ENCODE peak calls at places on chromosomes 13 and 19, in seven cellular contexts. One of them, this sample, is unnamed.

GRCh38 chr13:42720116-42720857 is 61.1 kb upstream of the FAM216B start:
- DNase-seq in esophagus squamous epithelium: no peak
- DNase-seq in foreskin fibroblast: peak
- DNase-seq in cardiac muscle cell: peak
- DNase-seq in fibroblast of lung: peak
- DNase-seq in astrocyte of the cerebellum: peak
- DNase-seq in BE2C: peak
- DNase-seq in this sample: peak

GRCh38 chr13:22060187-22060586 is 389.3 kb downstream of the FGF9 start:
- DNase-seq in esophagus squamous epithelium: no peak
- DNase-seq in foreskin fibroblast: no peak
- DNase-seq in cardiac muscle cell: no peak
- DNase-seq in fibroblast of lung: no peak
- DNase-seq in astrocyte of the cerebellum: no peak
- DNase-seq in BE2C: no peak
- DNase-seq in this sample: no peak

GRCh38 chr13:91112191-91112579 is 235.3 kb upstream of the MIR17HG start:
- DNase-seq in esophagus squamous epithelium: no peak
- DNase-seq in foreskin fibroblast: no peak
- DNase-seq in cardiac muscle cell: no peak
- DNase-seq in fibroblast of lung: no peak
- DNase-seq in astrocyte of the cerebellum: no peak
- DNase-seq in BE2C: no peak
- DNase-seq in this sample: no peak

GRCh38 chr13:95020298-95020987 is 280.8 kb downstream of the ABCC4 start:
- DNase-seq in esophagus squamous epithelium: no peak
- DNase-seq in foreskin fibroblast: peak
- DNase-seq in cardiac muscle cell: no peak
- DNase-seq in fibroblast of lung: peak
- DNase-seq in astrocyte of the cerebellum: peak
- DNase-seq in BE2C: no peak
- DNase-seq in this sample: no peak

GRCh38 chr13:44458313-44458975 is 84.8 kb downstream of the SERP2 start:
- DNase-seq in esophagus squamous epithelium: no peak
- DNase-seq in foreskin fibroblast: no peak
- DNase-seq in cardiac muscle cell: no peak
- DNase-seq in fibroblast of lung: no peak
- DNase-seq in astrocyte of the cerebellum: no peak
- DNase-seq in BE2C: no peak
- DNase-seq in this sample: no peak

GRCh38 chr19:30674656-30675055 is 302.5 kb downstream of the ZNF536 start:
- DNase-seq in esophagus squamous epithelium: no peak
- DNase-seq in foreskin fibroblast: no peak
- DNase-seq in cardiac muscle cell: no peak
- DNase-seq in fibroblast of lung: no peak
- DNase-seq in astrocyte of the cerebellum: no peak
- DNase-seq in BE2C: no peak
- DNase-seq in this sample: no peak

GRCh38 chr19:49767380-49767779 is 579 bp downstream of the AP2A1 start:
- DNase-seq in esophagus squamous epithelium: no peak
- DNase-seq in foreskin fibroblast: peak
- DNase-seq in cardiac muscle cell: peak
- DNase-seq in fibroblast of lung: no peak
- DNase-seq in astrocyte of the cerebellum: no peak
- DNase-seq in BE2C: no peak
- DNase-seq in this sample: no peak

GRCh38 chr13:31355001-31355400 is 155.2 kb downstream of the B3GLCT start:
- DNase-seq in esophagus squamous epithelium: no peak
- DNase-seq in foreskin fibroblast: no peak
- DNase-seq in cardiac muscle cell: no peak
- DNase-seq in fibroblast of lung: no peak
- DNase-seq in astrocyte of the cerebellum: no peak
- DNase-seq in BE2C: no peak
- DNase-seq in this sample: no peak

GRCh38 chr19:47035127-47035494 is 13.3 kb downstream of the TMEM160 start:
- DNase-seq in esophagus squamous epithelium: no peak
- DNase-seq in foreskin fibroblast: peak
- DNase-seq in cardiac muscle cell: no peak
- DNase-seq in fibroblast of lung: no peak
- DNase-seq in astrocyte of the cerebellum: no peak
- DNase-seq in BE2C: no peak
- DNase-seq in this sample: no peak

GRCh38 chr19:31572671-31573298 is 223.5 kb upstream of the TSHZ3 start:
- DNase-seq in esophagus squamous epithelium: no peak
- DNase-seq in foreskin fibroblast: no peak
- DNase-seq in cardiac muscle cell: no peak
- DNase-seq in fibroblast of lung: no peak
- DNase-seq in astrocyte of the cerebellum: no peak
- DNase-seq in BE2C: no peak
- DNase-seq in this sample: peak

GRCh38 chr13:106047859-106048258 is 487.6 kb downstream of the EFNB2 start:
- DNase-seq in esophagus squamous epithelium: no peak
- DNase-seq in foreskin fibroblast: no peak
- DNase-seq in cardiac muscle cell: no peak
- DNase-seq in fibroblast of lung: no peak
- DNase-seq in astrocyte of the cerebellum: no peak
- DNase-seq in BE2C: no peak
- DNase-seq in this sample: no peak

GRCh38 chr19:40013991-40014390 is 17.1 kb downstream of the ZNF546 start:
- DNase-seq in esophagus squamous epithelium: no peak
- DNase-seq in foreskin fibroblast: no peak
- DNase-seq in cardiac muscle cell: no peak
- DNase-seq in fibroblast of lung: no peak
- DNase-seq in astrocyte of the cerebellum: no peak
- DNase-seq in BE2C: no peak
- DNase-seq in this sample: no peak

GRCh38 chr19:6639439-6639838 is 30.5 kb downstream of the TNFSF14 start:
- DNase-seq in esophagus squamous epithelium: no peak
- DNase-seq in foreskin fibroblast: no peak
- DNase-seq in cardiac muscle cell: no peak
- DNase-seq in fibroblast of lung: no peak
- DNase-seq in astrocyte of the cerebellum: no peak
- DNase-seq in BE2C: no peak
- DNase-seq in this sample: no peak

GRCh38 chr19:40341601-40342482 is 6.4 kb downstream of the C19orf47 start:
- DNase-seq in esophagus squamous epithelium: no peak
- DNase-seq in foreskin fibroblast: peak
- DNase-seq in cardiac muscle cell: no peak
- DNase-seq in fibroblast of lung: no peak
- DNase-seq in astrocyte of the cerebellum: no peak
- DNase-seq in BE2C: no peak
- DNase-seq in this sample: no peak

GRCh38 chr19:18915639-18916038 is 3.5 kb downstream of the COPE start:
- DNase-seq in esophagus squamous epithelium: no peak
- DNase-seq in foreskin fibroblast: peak
- DNase-seq in cardiac muscle cell: peak
- DNase-seq in fibroblast of lung: peak
- DNase-seq in astrocyte of the cerebellum: no peak
- DNase-seq in BE2C: peak
- DNase-seq in this sample: no peak

GRCh38 chr13:25847635-25848616 is 203.9 kb downstream of the SHISA2 start:
- DNase-seq in esophagus squamous epithelium: no peak
- DNase-seq in foreskin fibroblast: no peak
- DNase-seq in cardiac muscle cell: peak
- DNase-seq in fibroblast of lung: no peak
- DNase-seq in astrocyte of the cerebellum: no peak
- DNase-seq in BE2C: no peak
- DNase-seq in this sample: no peak

GRCh38 chr19:30208661-30209060 is 163.5 kb upstream of the ZNF536 start:
- DNase-seq in esophagus squamous epithelium: no peak
- DNase-seq in foreskin fibroblast: no peak
- DNase-seq in cardiac muscle cell: no peak
- DNase-seq in fibroblast of lung: no peak
- DNase-seq in astrocyte of the cerebellum: no peak
- DNase-seq in BE2C: no peak
- DNase-seq in this sample: no peak

GRCh38 chr19:52397310-52398090 is at the start of gene ZNF528:
- DNase-seq in esophagus squamous epithelium: peak
- DNase-seq in foreskin fibroblast: peak
- DNase-seq in cardiac muscle cell: peak
- DNase-seq in fibroblast of lung: peak
- DNase-seq in astrocyte of the cerebellum: peak
- DNase-seq in BE2C: peak
- DNase-seq in this sample: peak

GRCh38 chr19:3036119-3036794 is 7.2 kb upstream of the TLE2 start:
- DNase-seq in esophagus squamous epithelium: no peak
- DNase-seq in foreskin fibroblast: peak
- DNase-seq in cardiac muscle cell: peak
- DNase-seq in fibroblast of lung: peak
- DNase-seq in astrocyte of the cerebellum: peak
- DNase-seq in BE2C: peak
- DNase-seq in this sample: peak

GRCh38 chr19:3035542-3036118 is 6.5 kb upstream of the TLE2 start:
- DNase-seq in esophagus squamous epithelium: peak
- DNase-seq in foreskin fibroblast: peak
- DNase-seq in cardiac muscle cell: peak
- DNase-seq in fibroblast of lung: peak
- DNase-seq in astrocyte of the cerebellum: peak
- DNase-seq in BE2C: peak
- DNase-seq in this sample: peak

GRCh38 chr19:3034845-3035541 is 5.9 kb upstream of the TLE2 start:
- DNase-seq in esophagus squamous epithelium: no peak
- DNase-seq in foreskin fibroblast: peak
- DNase-seq in cardiac muscle cell: peak
- DNase-seq in fibroblast of lung: peak
- DNase-seq in astrocyte of the cerebellum: peak
- DNase-seq in BE2C: peak
- DNase-seq in this sample: peak

GRCh38 chr19:3033595-3034193 is 4.6 kb upstream of the TLE2 start:
- DNase-seq in esophagus squamous epithelium: no peak
- DNase-seq in foreskin fibroblast: no peak
- DNase-seq in cardiac muscle cell: no peak
- DNase-seq in fibroblast of lung: no peak
- DNase-seq in astrocyte of the cerebellum: no peak
- DNase-seq in BE2C: no peak
- DNase-seq in this sample: no peak

GRCh38 chr19:3034194-3034844 is 5.2 kb upstream of the TLE2 start:
- DNase-seq in esophagus squamous epithelium: no peak
- DNase-seq in foreskin fibroblast: no peak
- DNase-seq in cardiac muscle cell: peak
- DNase-seq in fibroblast of lung: peak
- DNase-seq in astrocyte of the cerebellum: no peak
- DNase-seq in BE2C: peak
- DNase-seq in this sample: no peak
- H3K4me3 ChIP-seq in esophagus squamous epithelium: peak
- H3K4me3 ChIP-seq in foreskin fibroblast: peak
- H3K4me3 ChIP-seq in cardiac muscle cell: no peak
- H3K4me3 ChIP-seq in fibroblast of lung: no peak
- H3K4me3 ChIP-seq in astrocyte of the cerebellum: no peak
- H3K4me3 ChIP-seq in BE2C: peak
- H3K4me3 ChIP-seq in this sample: no peak

GRCh38 chr19:23002690-23003422 is at the start of gene ZNF728:
- DNase-seq in esophagus squamous epithelium: no peak
- DNase-seq in foreskin fibroblast: peak
- DNase-seq in cardiac muscle cell: peak
- DNase-seq in fibroblast of lung: no peak
- DNase-seq in astrocyte of the cerebellum: no peak
- DNase-seq in BE2C: peak
- DNase-seq in this sample: peak
- H3K4me3 ChIP-seq in esophagus squamous epithelium: peak
- H3K4me3 ChIP-seq in foreskin fibroblast: no peak
- H3K4me3 ChIP-seq in cardiac muscle cell: no peak
- H3K4me3 ChIP-seq in fibroblast of lung: no peak
- H3K4me3 ChIP-seq in astrocyte of the cerebellum: no peak
- H3K4me3 ChIP-seq in BE2C: no peak
- H3K4me3 ChIP-seq in this sample: peak

GRCh38 chr13:36345438-36346221 is 564 bp downstream of the SPART start:
- DNase-seq in esophagus squamous epithelium: no peak
- DNase-seq in foreskin fibroblast: peak
- DNase-seq in cardiac muscle cell: peak
- DNase-seq in fibroblast of lung: peak
- DNase-seq in astrocyte of the cerebellum: peak
- DNase-seq in BE2C: peak
- DNase-seq in this sample: peak

GRCh38 chr13:36344173-36344572 is 2.0 kb downstream of the SPART start:
- DNase-seq in esophagus squamous epithelium: no peak
- DNase-seq in foreskin fibroblast: peak
- DNase-seq in cardiac muscle cell: peak
- DNase-seq in fibroblast of lung: peak
- DNase-seq in astrocyte of the cerebellum: no peak
- DNase-seq in BE2C: no peak
- DNase-seq in this sample: no peak

GRCh38 chr13:36343766-36344165 is 2.4 kb downstream of the SPART start:
- DNase-seq in esophagus squamous epithelium: no peak
- DNase-seq in foreskin fibroblast: no peak
- DNase-seq in cardiac muscle cell: no peak
- DNase-seq in fibroblast of lung: no peak
- DNase-seq in astrocyte of the cerebellum: no peak
- DNase-seq in BE2C: no peak
- DNase-seq in this sample: no peak

GRCh38 chr13:36346222-36347083 is at the start of gene SPART:
- DNase-seq in esophagus squamous epithelium: peak
- DNase-seq in foreskin fibroblast: peak
- DNase-seq in cardiac muscle cell: peak
- DNase-seq in fibroblast of lung: peak
- DNase-seq in astrocyte of the cerebellum: peak
- DNase-seq in BE2C: peak
- DNase-seq in this sample: peak

GRCh38 chr13:36344886-36345437 is 1.2 kb downstream of the SPART start:
- DNase-seq in esophagus squamous epithelium: no peak
- DNase-seq in foreskin fibroblast: no peak
- DNase-seq in cardiac muscle cell: peak
- DNase-seq in fibroblast of lung: no peak
- DNase-seq in astrocyte of the cerebellum: no peak
- DNase-seq in BE2C: no peak
- DNase-seq in this sample: no peak
- H3K4me3 ChIP-seq in esophagus squamous epithelium: peak
- H3K4me3 ChIP-seq in foreskin fibroblast: peak
- H3K4me3 ChIP-seq in cardiac muscle cell: peak
- H3K4me3 ChIP-seq in fibroblast of lung: peak
- H3K4me3 ChIP-seq in astrocyte of the cerebellum: peak
- H3K4me3 ChIP-seq in BE2C: peak
- H3K4me3 ChIP-seq in this sample: peak

DNA sequence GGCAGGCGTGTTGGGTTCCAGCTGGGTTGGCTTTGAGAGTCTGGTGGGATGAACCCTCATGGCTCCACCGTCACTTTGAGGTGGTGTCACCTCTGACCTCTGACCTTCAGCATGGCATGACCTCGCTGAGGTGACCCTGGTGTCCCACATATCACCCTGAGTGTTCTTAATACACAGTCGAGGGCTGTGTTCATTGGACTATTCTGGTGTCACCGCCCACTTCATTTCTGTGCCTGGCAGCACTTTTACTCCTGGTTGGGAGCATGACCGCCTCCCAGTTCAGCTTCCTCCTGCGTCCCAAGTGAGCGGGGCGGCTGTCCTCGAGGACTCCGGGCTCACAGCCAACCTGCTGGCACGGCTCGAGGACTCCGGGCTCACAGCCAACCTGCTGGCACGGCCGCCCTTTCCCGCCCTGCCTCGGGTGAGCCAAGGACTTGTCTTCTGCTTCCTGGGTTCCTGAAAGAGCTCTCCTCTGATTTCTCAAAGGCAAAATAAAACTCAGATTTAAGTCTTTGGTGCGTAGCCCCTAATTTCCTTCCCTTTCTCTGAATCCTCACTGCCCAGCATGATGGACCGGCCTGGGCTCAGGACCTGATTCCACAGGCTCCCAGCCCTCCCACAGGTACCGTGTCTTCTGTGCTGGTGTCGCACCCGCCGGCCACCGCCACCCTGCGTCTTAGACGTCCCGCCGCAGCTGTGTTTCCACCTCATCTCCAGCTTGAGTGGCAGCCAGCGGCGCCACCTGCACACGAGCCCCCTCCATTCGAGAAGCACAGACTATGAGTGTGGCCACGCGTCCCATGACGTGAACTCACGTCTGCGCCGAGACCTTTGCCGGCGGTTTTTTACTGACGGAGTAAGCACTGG is 10.4 kb downstream of the ATP4B start:
- DNase-seq in esophagus squamous epithelium: peak
- DNase-seq in foreskin fibroblast: peak
- DNase-seq in cardiac muscle cell: peak
- DNase-seq in fibroblast of lung: peak
- DNase-seq in astrocyte of the cerebellum: no peak
- DNase-seq in BE2C: peak
- DNase-seq in this sample: peak
- H3K4me3 ChIP-seq in esophagus squamous epithelium: no peak
- H3K4me3 ChIP-seq in foreskin fibroblast: no peak
- H3K4me3 ChIP-seq in cardiac muscle cell: no peak
- H3K4me3 ChIP-seq in fibroblast of lung: no peak
- H3K4me3 ChIP-seq in astrocyte of the cerebellum: no peak
- H3K4me3 ChIP-seq in BE2C: no peak
- H3K4me3 ChIP-seq in this sample: no peak

This sample was measured in sigmoid colon.